ENCODE peak calls at places on chromosomes 5 and 9, in seven cellular contexts. H is IMR-90, Y is mammary epithelial cell, E is PC-9, X is GM23338, F is SK-N-SH, K is HCT116. L is an unnamed sample.

GRCh38 chr5:134007581-134008256 is 2.9 kb upstream of the VDAC1 start:
- DNase-seq in H (no peak), Y (no peak), E (no peak), X (peak; percentile 89), F (peak; percentile 86), K (no peak), L (peak; percentile 49)

GRCh38 chr9:21750021-21750735 is 52.3 kb upstream of the MTAP start:
- DNase-seq in H (no peak), Y (peak; percentile 52), E (no peak), X (no peak), F (no peak), K (no peak), L (no peak)

GRCh38 chr9:1152171-1152570 is 102.0 kb downstream of the DMRT2 start:
- DNase-seq in H (no peak), Y (no peak), E (no peak), X (no peak), F (no peak), K (no peak), L (no peak)

GRCh38 chr5:66655395-66656324 is 59.5 kb downstream of the MAST4 start:
- DNase-seq in H (no peak), Y (peak; percentile 28), E (no peak), X (peak; percentile 44), F (no peak), K (no peak), L (no peak)

GRCh38 chr9:131654857-131655577 is 84.9 kb downstream of the RAPGEF1 start:
- DNase-seq in H (no peak), Y (no peak), E (no peak), X (no peak), F (no peak), K (no peak), L (no peak)

GRCh38 chr9:126709241-126709640 is 95.5 kb downstream of the LMX1B start:
- DNase-seq in H (no peak), Y (no peak), E (no peak), X (no peak), F (no peak), K (no peak), L (no peak)

GRCh38 chr9:120928720-120929389 is 2.3 kb upstream of the TRAF1 start:
- DNase-seq in H (no peak), Y (peak; percentile 39), E (peak; percentile 69), X (peak; percentile 76), F (peak; percentile 56), K (no peak), L (peak; percentile 45)

GRCh38 chr5:150255659-150256415 is 33.7 kb downstream of the CAMK2A start:
- DNase-seq in H (peak; percentile 38), Y (no peak), E (no peak), X (no peak), F (peak; percentile 72), K (no peak), L (peak; percentile 52)

GRCh38 chr9:19290103-19290502 is 59.6 kb downstream of the DENND4C start:
- DNase-seq in H (no peak), Y (no peak), E (no peak), X (no peak), F (no peak), K (no peak), L (no peak)

GRCh38 chr9:83599071-83599470 is 23.9 kb upstream of the IDNK start:
- DNase-seq in H (no peak), Y (no peak), E (no peak), X (no peak), F (peak; percentile 19), K (no peak), L (no peak)

GRCh38 chr9:127397722-127398647 is 1.0 kb downstream of the SLC2A8 start:
- DNase-seq in H (peak; percentile 33), Y (peak; percentile 11), E (peak; percentile 54), X (peak; percentile 64), F (peak; percentile 84), K (no peak), L (peak; percentile 44)

GRCh38 chr9:136726631-136727191 is 14.3 kb downstream of the DIPK1B start:
- DNase-seq in H (peak; percentile 31), Y (peak; percentile 37), E (no peak), X (no peak), F (peak; percentile 73), K (no peak), L (no peak)

GRCh38 chr5:123094227-123094918 is 5.3 kb downstream of the PRDM6 start:
- DNase-seq in H (peak; percentile 38), Y (no peak), E (no peak), X (peak; percentile 17), F (peak; percentile 62), K (no peak), L (no peak)

GRCh38 chr9:88791105-88791805 is 200.0 kb upstream of the S1PR3 start:
- DNase-seq in H (peak; percentile 92), Y (peak; percentile 92), E (no peak), X (no peak), F (no peak), K (no peak), L (no peak)

GRCh38 chr5:1516615-1517601 is 6.9 kb downstream of the LPCAT1 start:
- DNase-seq in H (peak; percentile 93), Y (peak; percentile 5), E (peak; percentile 38), X (no peak), F (no peak), K (no peak), L (no peak)

DNA sequence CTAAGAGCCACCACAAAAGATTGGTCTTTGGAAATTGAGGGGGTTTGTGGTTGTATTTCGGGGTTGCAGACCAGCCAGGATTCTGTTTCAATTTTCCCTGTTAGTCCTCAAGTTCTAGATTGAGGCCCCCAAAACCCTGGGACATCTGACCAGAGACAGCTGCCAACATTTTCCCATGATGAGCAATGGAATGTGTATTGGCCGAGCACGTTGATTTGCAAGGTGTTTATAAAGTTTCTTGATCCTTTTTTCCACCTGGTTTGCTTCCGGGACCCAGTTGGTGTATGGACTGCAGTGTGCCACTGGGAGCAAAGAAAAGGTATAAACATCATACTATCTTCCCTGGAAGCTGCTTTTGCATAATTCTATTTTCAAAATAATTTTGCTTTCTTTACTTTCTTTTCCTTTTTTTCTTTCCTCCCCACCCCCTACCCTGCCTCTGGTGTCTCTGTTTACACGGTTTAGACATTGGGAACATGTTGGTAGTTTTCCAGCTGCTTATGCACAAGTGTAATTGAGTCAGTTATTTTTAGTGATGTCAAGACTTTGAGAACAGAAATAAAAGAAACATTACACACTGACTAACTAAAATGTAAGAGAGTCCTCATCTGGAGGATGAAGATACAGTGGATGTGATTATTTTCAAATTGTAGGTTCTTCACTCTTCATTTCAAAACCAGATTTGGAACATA is 154.7 kb upstream of the ZNF462 start:
- DNase-seq in H (peak; percentile 3), Y (no peak), E (no peak), X (no peak), F (no peak), K (no peak), L (no peak)
- H2AFZ ChIP-seq in H (no peak overlapping the region), Y (no peak overlapping the region), E (no peak overlapping the region), X (peak overlapping the region; percentile 45), F (no peak overlapping the region), K (no peak overlapping the region), L (peak overlapping the region; percentile 18)

DNA sequence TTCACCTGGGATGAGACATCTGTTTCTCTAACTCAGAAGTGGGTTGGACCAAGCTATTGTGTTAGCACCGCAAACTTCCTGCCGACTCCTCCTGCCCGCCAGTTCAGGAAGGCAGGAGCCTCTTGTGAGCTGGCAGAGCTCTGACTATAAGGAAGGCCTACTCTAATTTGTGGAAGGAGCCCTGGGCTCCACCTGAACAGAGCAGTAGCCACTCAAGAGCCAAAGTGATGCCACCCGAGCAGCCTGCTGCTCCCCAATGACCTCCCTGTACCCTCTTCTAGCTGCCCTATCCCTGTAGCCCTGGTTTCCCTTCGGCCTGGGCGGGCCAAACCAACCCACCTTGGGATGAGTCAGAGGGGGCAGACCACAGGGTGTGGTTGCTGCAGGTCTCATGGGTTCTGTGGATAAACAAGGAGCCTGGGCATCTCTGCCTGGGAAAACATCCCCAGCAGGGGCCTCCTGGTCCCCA is 81.6 kb downstream of the PSD2 start:
- DNase-seq in H (no peak), Y (peak; percentile 85), E (peak; percentile 81), X (peak; percentile 36), F (no peak), K (peak; percentile 71), L (no peak)
- H2AFZ ChIP-seq in H (no peak overlapping the region), Y (peak overlapping the region; percentile 79), E (peak overlapping the region; percentile 24), X (no peak overlapping the region), F (no peak overlapping the region), K (peak overlapping the region; percentile 24), L (no peak overlapping the region)

GRCh38 chr9:107488400-107489143 is 997 bp downstream of the KLF4 start:
- DNase-seq in H (peak; percentile 49), Y (peak; percentile 70), E (peak; percentile 69), X (peak; percentile 50), F (peak; percentile 43), K (no peak), L (no peak)

GRCh38 chr9:107486674-107487520 is 2.7 kb downstream of the KLF4 start:
- DNase-seq in H (no peak), Y (no peak), E (peak; percentile 31), X (peak; percentile 61), F (no peak), K (no peak), L (no peak)

GRCh38 chr9:107489144-107489673 is 360 bp downstream of the KLF4 start:
- DNase-seq in H (no peak), Y (no peak), E (no peak), X (no peak), F (no peak), K (no peak), L (no peak)

GRCh38 chr9:107489687-107490605 is at the start of gene KLF4:
- DNase-seq in H (peak; percentile 91), Y (peak; percentile 91), E (peak; percentile 92), X (peak; percentile 95), F (peak; percentile 86), K (peak; percentile 86), L (peak; percentile 95)

DNA sequence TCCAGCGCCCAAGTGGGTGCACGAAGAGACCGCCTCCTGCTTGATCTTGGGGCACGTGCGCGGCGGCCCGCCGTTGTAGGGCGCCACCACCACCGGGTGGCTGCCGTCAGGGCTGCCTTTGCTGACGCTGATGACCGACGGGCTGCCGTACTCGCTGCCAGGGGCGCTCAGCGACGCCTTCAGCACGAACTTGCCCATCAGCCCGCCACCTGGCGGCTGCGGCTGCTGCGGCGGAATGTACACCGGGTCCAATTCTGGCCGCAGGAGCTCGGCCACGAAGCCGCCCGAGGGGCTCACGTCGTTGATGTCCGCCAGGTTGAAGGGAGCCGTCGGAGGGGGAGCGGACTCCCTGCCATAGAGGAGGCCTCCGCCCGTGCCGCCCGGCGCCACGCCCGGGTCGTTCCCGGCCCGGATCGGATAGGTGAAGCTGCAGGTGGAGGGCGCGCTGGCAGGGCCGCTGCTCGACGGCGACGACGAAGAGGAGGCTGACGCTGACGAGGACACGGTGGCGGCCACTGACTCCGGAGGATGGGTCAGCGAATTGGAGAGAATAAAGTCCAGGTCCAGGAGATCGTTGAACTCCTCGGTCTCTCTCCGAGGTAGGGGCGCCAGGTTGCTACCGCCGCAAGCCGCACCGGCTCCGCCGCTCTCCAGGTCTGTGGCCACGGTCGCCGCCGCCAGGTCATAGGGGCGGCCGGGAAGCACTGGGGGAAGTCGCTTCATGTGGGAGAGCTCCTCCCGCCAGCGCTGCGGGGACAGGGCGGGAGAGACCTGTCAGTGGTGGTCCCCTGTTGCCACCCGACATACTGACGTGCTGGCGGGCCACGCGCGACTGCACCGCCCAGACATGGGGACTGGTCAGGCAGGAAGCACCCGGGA is 1.8 kb downstream of the KLF4 start:
- DNase-seq in H (no peak), Y (no peak), E (peak; percentile 82), X (peak; percentile 87), F (peak; percentile 64), K (no peak), L (peak; percentile 69)
- H2AFZ ChIP-seq in H (peak overlapping the region; percentile 92), Y (peak overlapping the region; percentile 8), E (peak overlapping the region; percentile 70), X (peak overlapping the region; percentile 97), F (no peak overlapping the region), K (no peak overlapping the region), L (peak overlapping the region; percentile 85)

DNA sequence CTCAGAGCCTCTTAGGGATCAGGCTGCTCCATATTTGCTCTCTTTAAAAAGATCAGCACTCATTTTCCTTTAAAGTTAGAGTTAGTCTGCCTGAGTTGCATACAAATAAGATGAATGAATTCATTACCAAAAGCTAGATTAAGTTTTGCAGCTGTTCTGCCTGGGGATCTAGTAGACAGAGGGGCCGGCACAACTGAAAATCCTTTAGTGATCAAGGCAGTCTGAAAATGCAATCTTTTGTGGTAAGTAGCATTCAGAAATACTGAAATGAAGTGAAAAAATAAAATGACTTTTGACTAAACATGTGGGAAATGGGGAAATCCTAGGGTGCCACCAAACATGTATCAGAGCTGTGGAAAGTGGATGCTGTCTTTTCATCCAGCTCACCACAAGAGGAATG is 264.1 kb downstream of the MAN2A1 start:
- DNase-seq in H (no peak), Y (no peak), E (no peak), X (no peak), F (no peak), K (no peak), L (no peak)
- H2AFZ ChIP-seq in H (no peak overlapping the region), Y (no peak overlapping the region), E (no peak overlapping the region), X (no peak overlapping the region), F (no peak overlapping the region), K (no peak overlapping the region), L (peak overlapping the region; percentile 71)